ENCODE peak calls at places on chromosome 11, in ten cellular contexts. G is AG09319, Z is NCI-H2029 treated with DMSO at 0.1 percent for 48 hours, N is retina, W is activated T-cell treated with anti-CD3 and anti-CD28 coated beads for 1 hour, T is HL-60, L is bronchial epithelial cell, P is NCI-H460, U is endothelial cell, M is iPS DF 6.9. E is an unnamed sample.

GRCh38 chr11:94171693-94172440 is 43.2 kb downstream of the PANX1 start:
- DNase-seq in G (no peak), Z (no peak), N (peak), W (peak), T (peak), L (no peak), P (peak), U (peak), M (peak), E (no peak)

GRCh38 chr11:105903113-105903512 is 118.9 kb downstream of the MSANTD4 start:
- DNase-seq in G (no peak), Z (no peak), N (no peak), W (no peak), T (no peak), L (no peak), P (no peak), U (no peak), M (no peak), E (no peak)

GRCh38 chr11:553083-553948 is 7.2 kb downstream of the LMNTD2 start:
- DNase-seq in G (no peak), Z (no peak), N (no peak), W (no peak), T (no peak), L (no peak), P (no peak), U (no peak), M (no peak), E (no peak)

GRCh38 chr11:57315491-57315890 is 9.3 kb downstream of the TNKS1BP1 start:
- DNase-seq in G (no peak), Z (no peak), N (peak), W (no peak), T (no peak), L (no peak), P (no peak), U (peak), M (no peak), E (no peak)

GRCh38 chr11:1217151-1217550 is 5.7 kb upstream of the MUC5B start:
- DNase-seq in G (no peak), Z (no peak), N (no peak), W (no peak), T (no peak), L (no peak), P (no peak), U (no peak), M (no peak), E (no peak)

GRCh38 chr11:73162196-73162740 is 20.1 kb upstream of the FCHSD2 start:
- DNase-seq in G (no peak), Z (no peak), N (no peak), W (no peak), T (peak), L (no peak), P (no peak), U (no peak), M (no peak), E (peak)

GRCh38 chr11:128928400-128928799 is 14.3 kb downstream of the TP53AIP1 start:
- DNase-seq in G (no peak), Z (no peak), N (no peak), W (no peak), T (no peak), L (peak), P (no peak), U (no peak), M (no peak), E (peak)

GRCh38 chr11:122963981-122964380 is 17.7 kb downstream of the BSX start:
- DNase-seq in G (no peak), Z (no peak), N (no peak), W (no peak), T (no peak), L (peak), P (no peak), U (no peak), M (no peak), E (no peak)

GRCh38 chr11:34459507-34460162 is 20.9 kb downstream of the CAT start:
- DNase-seq in G (no peak), Z (no peak), N (no peak), W (no peak), T (no peak), L (no peak), P (no peak), U (no peak), M (no peak), E (no peak)

GRCh38 chr11:19816040-19816439 is 103.4 kb downstream of the NAV2 start:
- DNase-seq in G (no peak), Z (no peak), N (no peak), W (no peak), T (no peak), L (no peak), P (no peak), U (no peak), M (no peak), E (no peak)

GRCh38 chr11:2121227-2122130 is 17.7 kb downstream of the IGF2 start:
- DNase-seq in G (no peak), Z (no peak), N (no peak), W (no peak), T (no peak), L (no peak), P (no peak), U (no peak), M (no peak), E (no peak)

GRCh38 chr11:35271031-35271430 is 132.1 kb downstream of the CD44 start:
- DNase-seq in G (no peak), Z (no peak), N (no peak), W (no peak), T (no peak), L (no peak), P (no peak), U (no peak), M (no peak), E (no peak)

GRCh38 chr11:61482513-61482912 is 26.0 kb upstream of the LRRC10B start:
- DNase-seq in G (no peak), Z (no peak), N (peak), W (no peak), T (peak), L (no peak), P (no peak), U (peak), M (no peak), E (no peak)

GRCh38 chr11:77031599-77031998 is 2.6 kb upstream of the B3GNT6 start:
- DNase-seq in G (no peak), Z (no peak), N (no peak), W (no peak), T (no peak), L (no peak), P (no peak), U (no peak), M (no peak), E (no peak)

GRCh38 chr11:102138677-102139076 is 28.4 kb downstream of the YAP1 start:
- DNase-seq in G (no peak), Z (no peak), N (no peak), W (no peak), T (no peak), L (peak), P (no peak), U (no peak), M (no peak), E (no peak)

GRCh38 chr11:83895516-83895915 is 609.3 kb upstream of the CCDC90B start:
- DNase-seq in G (no peak), Z (no peak), N (peak), W (no peak), T (no peak), L (no peak), P (no peak), U (peak), M (no peak), E (peak)

GRCh38 chr11:60872124-60872951 is 5.0 kb downstream of the ZP1 start:
- DNase-seq in G (no peak), Z (no peak), N (no peak), W (no peak), T (no peak), L (peak), P (no peak), U (no peak), M (no peak), E (no peak)

GRCh38 chr11:119416606-119417580 is 6.1 kb downstream of the THY1 start:
- DNase-seq in G (peak), Z (no peak), N (no peak), W (no peak), T (no peak), L (no peak), P (no peak), U (no peak), M (no peak), E (peak)

GRCh38 chr11:77557553-77557952 is 32.2 kb upstream of the AQP11 start:
- DNase-seq in G (no peak), Z (no peak), N (no peak), W (no peak), T (peak), L (peak), P (peak), U (peak), M (peak), E (peak)

GRCh38 chr11:89016214-89016613 is 49.6 kb downstream of the GRM5 start:
- DNase-seq in G (no peak), Z (no peak), N (no peak), W (no peak), T (no peak), L (no peak), P (no peak), U (no peak), M (no peak), E (no peak)

GRCh38 chr11:13335319-13335718 is 57.7 kb downstream of the BMAL1 start:
- DNase-seq in G (peak), Z (peak), N (peak), W (peak), T (peak), L (peak), P (peak), U (peak), M (peak), E (peak)

GRCh38 chr11:17533341-17533740 is 10.9 kb downstream of the USH1C start:
- DNase-seq in G (no peak), Z (no peak), N (no peak), W (no peak), T (no peak), L (no peak), P (no peak), U (no peak), M (no peak), E (no peak)

GRCh38 chr11:124123587-124123986 is 8.3 kb downstream of the VWA5A start:
- DNase-seq in G (no peak), Z (no peak), N (no peak), W (no peak), T (no peak), L (no peak), P (no peak), U (no peak), M (no peak), E (no peak)

GRCh38 chr11:4025957-4026324 is 68.7 kb upstream of the RRM1 start:
- DNase-seq in G (no peak), Z (no peak), N (no peak), W (no peak), T (no peak), L (no peak), P (no peak), U (no peak), M (no peak), E (no peak)

GRCh38 chr11:120354068-120354467 is 17.9 kb downstream of the ARHGEF12 start:
- DNase-seq in G (no peak), Z (no peak), N (no peak), W (no peak), T (no peak), L (no peak), P (no peak), U (no peak), M (no peak), E (no peak)

GRCh38 chr11:35144103-35144741 is 5.3 kb downstream of the CD44 start:
- DNase-seq in G (peak), Z (no peak), N (no peak), W (no peak), T (peak), L (peak), P (no peak), U (no peak), M (no peak), E (peak)

GRCh38 chr11:129846508-129847335 is 31.1 kb downstream of the TMEM45B start:
- DNase-seq in G (peak), Z (peak), N (no peak), W (no peak), T (no peak), L (peak), P (no peak), U (no peak), M (no peak), E (peak)

GRCh38 chr11:45930951-45931563 is 8.6 kb downstream of the LARGE2 start:
- DNase-seq in G (no peak), Z (no peak), N (no peak), W (no peak), T (no peak), L (peak), P (no peak), U (no peak), M (no peak), E (no peak)

GRCh38 chr11:69252494-69252845 is 41.5 kb upstream of the MYEOV start:
- DNase-seq in G (no peak), Z (no peak), N (no peak), W (no peak), T (no peak), L (peak), P (no peak), U (no peak), M (no peak), E (no peak)

GRCh38 chr11:124276081-124276480 is 19.9 kb downstream of the OR8G5 start:
- DNase-seq in G (no peak), Z (no peak), N (no peak), W (no peak), T (no peak), L (no peak), P (no peak), U (no peak), M (no peak), E (no peak)